ENCODE peak calls at places on chromosome 14, in ten cellular contexts. P is H1, D is body of pancreas, S is GM12891, N is esophagus squamous epithelium, R is IMR-90, Q is GM12892, K is breast epithelium, G is spleen, B is HCT116. M is an unnamed sample.

GRCh38 chr14:23154876-23155587 is 28.4 kb downstream of the SLC7A8 start:
- DNase-seq in P (no peak), D (peak), S (no peak), N (no peak), R (peak), Q (no peak), K (peak), G (no peak), B (no peak), M (peak)

GRCh38 chr14:89640141-89640540 is 223.1 kb upstream of the FOXN3 start:
- DNase-seq in P (no peak), D (no peak), S (no peak), N (no peak), R (peak), Q (no peak), K (no peak), G (no peak), B (no peak), M (no peak)

GRCh38 chr14:38731962-38732361 is 371.1 kb downstream of the SEC23A start:
- DNase-seq in P (no peak), D (no peak), S (no peak), N (no peak), R (no peak), Q (no peak), K (no peak), G (no peak), B (no peak), M (no peak)

GRCh38 chr14:105488781-105489606 is 2.1 kb upstream of the TEDC1 start:
- DNase-seq in P (no peak), D (peak), S (no peak), N (no peak), R (no peak), Q (no peak), K (no peak), G (no peak), B (no peak), M (no peak)

GRCh38 chr14:75409425-75410205 is 18.2 kb upstream of the JDP2 start:
- DNase-seq in P (no peak), D (no peak), S (no peak), N (no peak), R (no peak), Q (no peak), K (no peak), G (no peak), B (no peak), M (no peak)

GRCh38 chr14:53599221-53599945 is 357.2 kb downstream of the BMP4 start:
- DNase-seq in P (no peak), D (no peak), S (no peak), N (no peak), R (peak), Q (no peak), K (no peak), G (no peak), B (no peak), M (no peak)

GRCh38 chr14:53509227-53509822 is 356.2 kb upstream of the DDHD1 start:
- DNase-seq in P (no peak), D (no peak), S (no peak), N (no peak), R (peak), Q (no peak), K (no peak), G (no peak), B (no peak), M (peak)

GRCh38 chr14:67837011-67837624 is 17.5 kb downstream of the RAD51B start:
- DNase-seq in P (no peak), D (peak), S (no peak), N (no peak), R (peak), Q (no peak), K (peak), G (no peak), B (peak), M (peak)

GRCh38 chr14:101599234-101599885 is 38.1 kb downstream of the DIO3 start:
- DNase-seq in P (no peak), D (no peak), S (no peak), N (no peak), R (no peak), Q (no peak), K (no peak), G (no peak), B (no peak), M (no peak)

GRCh38 chr14:81529391-81529790 is 4.3 kb downstream of the SEL1L start:
- DNase-seq in P (no peak), D (no peak), S (no peak), N (no peak), R (peak), Q (no peak), K (no peak), G (no peak), B (peak), M (no peak)

GRCh38 chr14:55271572-55272414 is 572 bp downstream of the FBXO34 start:
- DNase-seq in P (no peak), D (peak), S (peak), N (peak), R (peak), Q (peak), K (peak), G (peak), B (peak), M (peak)
- TF ChIP-seq POLR2A in P (peak), D (peak), S (peak), N (peak), R (peak), Q (peak), K (peak), G (no peak), B (no peak), M (no peak)

GRCh38 chr14:20782280-20782890 is 1.3 kb downstream of the RNASE6 start:
- DNase-seq in P (no peak), D (no peak), S (no peak), N (no peak), R (no peak), Q (no peak), K (no peak), G (no peak), B (no peak), M (no peak)
- TF ChIP-seq POLR2A in P (no peak), D (no peak), S (no peak), N (no peak), R (no peak), Q (no peak), K (no peak), G (peak), B (no peak), M (no peak)

DNA sequence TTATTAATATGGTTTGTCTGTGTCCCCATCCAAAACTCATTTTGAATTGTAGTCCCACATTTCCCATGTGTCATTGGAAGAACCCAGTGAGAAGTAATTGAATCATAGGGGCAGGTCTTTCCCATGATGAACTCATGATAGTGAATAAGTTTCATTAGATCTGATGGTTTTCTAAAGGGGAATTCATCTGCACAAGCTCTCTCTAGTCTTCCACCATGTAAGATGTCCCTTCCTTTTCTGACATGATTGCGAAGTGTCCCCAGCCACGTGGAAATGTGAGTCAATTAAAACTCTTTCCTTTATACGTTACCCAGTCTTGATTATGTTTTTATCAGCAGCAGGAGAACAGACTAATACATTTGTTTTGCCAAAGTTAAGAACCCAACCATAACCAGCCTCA is 1136.6 kb downstream of the TMEM121 start:
- DNase-seq in P (no peak), D (no peak), S (no peak), N (no peak), R (no peak), Q (no peak), K (no peak), G (no peak), B (no peak), M (no peak)
- TF ChIP-seq POLR2A in P (no peak), D (no peak), S (no peak), N (no peak), R (no peak), Q (no peak), K (no peak), G (no peak), B (no peak), M (no peak)

GRCh38 chr14:35220920-35221319 is 71.3 kb upstream of the PSMA6 start:
- DNase-seq in P (no peak), D (no peak), S (no peak), N (no peak), R (no peak), Q (no peak), K (no peak), G (no peak), B (no peak), M (no peak)

GRCh38 chr14:35220027-35220676 is 72.0 kb upstream of the PSMA6 start:
- DNase-seq in P (no peak), D (no peak), S (no peak), N (no peak), R (no peak), Q (no peak), K (no peak), G (no peak), B (no peak), M (no peak)

GRCh38 chr14:35221462-35221861 is 70.7 kb upstream of the PSMA6 start:
- DNase-seq in P (no peak), D (no peak), S (no peak), N (no peak), R (peak), Q (no peak), K (no peak), G (no peak), B (no peak), M (no peak)

GRCh38 chr14:35222324-35222723 is 69.9 kb upstream of the PSMA6 start:
- DNase-seq in P (no peak), D (no peak), S (no peak), N (no peak), R (no peak), Q (no peak), K (no peak), G (no peak), B (no peak), M (no peak)

DNA sequence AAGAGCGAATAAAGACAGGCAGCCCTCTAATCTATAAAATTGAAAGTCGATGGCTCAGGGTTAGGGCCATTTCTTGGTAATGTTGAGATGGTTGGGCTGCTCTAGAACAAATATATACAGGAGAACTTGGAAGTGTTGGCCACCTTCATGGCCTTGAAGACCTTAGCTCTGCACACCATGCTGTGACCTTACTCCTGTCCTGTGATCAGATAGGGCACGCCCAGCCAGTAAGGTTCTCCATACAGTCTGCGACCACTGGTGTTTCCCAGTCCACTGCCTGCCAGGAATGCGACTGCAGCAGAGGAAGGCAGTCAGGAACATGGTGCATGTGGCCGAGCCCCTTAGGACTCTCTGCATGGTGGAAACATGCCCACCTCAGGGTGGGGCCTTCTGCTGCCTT is 73.2 kb upstream of the PSMA6 start:
- DNase-seq in P (no peak), D (no peak), S (no peak), N (no peak), R (no peak), Q (no peak), K (no peak), G (no peak), B (no peak), M (no peak)
- TF ChIP-seq POLR2A in P (no peak), D (no peak), S (no peak), N (no peak), R (no peak), Q (no peak), K (no peak), G (no peak), B (no peak), M (no peak)

GRCh38 chr14:91383439-91383838 is 34.2 kb downstream of the CCDC88C start:
- DNase-seq in P (no peak), D (no peak), S (no peak), N (no peak), R (no peak), Q (no peak), K (no peak), G (no peak), B (no peak), M (no peak)
- TF ChIP-seq POLR2A in P (no peak), D (no peak), S (no peak), N (no peak), R (no peak), Q (no peak), K (no peak), G (no peak), B (no peak), M (no peak)

M was measured in heart left ventricle.